ENCODE peak calls at places on chromosomes 7 and 10, in nine cellular contexts. D is K562, C is heart right ventricle, I is tibial nerve, G is stomach, M is A549, X is BE2C, Z is Caco-2, R is osteoblast. Q is an unnamed sample.

GRCh38 chr7:31432831-31433340 is 81.0 kb upstream of the ITPRID1 start:
- DNase-seq in Z (no peak), C (no peak), I (no peak), X (no peak), G (no peak), R (no peak), D (no peak), M (no peak), Q (no peak)

GRCh38 chr7:29247232-29247961 is 52.8 kb downstream of the CHN2 start:
- DNase-seq in C (no peak), X (no peak), R (no peak), I (no peak), D (no peak), Z (no peak), G (no peak), M (no peak), Q (no peak)

GRCh38 chr7:116876664-116877442 is 14.5 kb downstream of the CAPZA2 start:
- DNase-seq in X (peak; percentile 47), D (peak; percentile 88), I (peak; percentile 20), M (no peak), C (peak; percentile 61), G (peak; percentile 79), Z (peak; percentile 55), R (peak; percentile 15), Q (peak; percentile 76)

GRCh38 chr7:45656431-45656830 is 82.3 kb downstream of the ADCY1 start:
- DNase-seq in R (no peak), X (no peak), I (no peak), C (no peak), M (no peak), Z (no peak), D (no peak), G (peak; percentile 19), Q (peak; percentile 10)

GRCh38 chr10:6456067-6456466 is 124.0 kb downstream of the PRKCQ start:
- DNase-seq in C (no peak), D (no peak), R (no peak), M (no peak), I (no peak), X (no peak), G (no peak), Z (no peak), Q (no peak)

GRCh38 chr7:137579913-137580640 is 236.5 kb upstream of the PTN start:
- DNase-seq in D (no peak), C (no peak), I (no peak), Z (no peak), R (peak; percentile 49), G (no peak), M (no peak), X (no peak), Q (no peak)

GRCh38 chr7:85765698-85766298 is 578.9 kb upstream of the SEMA3D start:
- DNase-seq in D (no peak), X (no peak), Z (peak; percentile 86), I (no peak), G (no peak), M (no peak), C (no peak), R (no peak), Q (peak; percentile 85)

GRCh38 chr7:123054357-123055133 is 59.0 kb upstream of the TAS2R16 start:
- DNase-seq in Z (no peak), G (peak; percentile 29), C (no peak), X (no peak), M (no peak), R (no peak), I (no peak), D (no peak), Q (peak; percentile 79)

GRCh38 chr10:23343591-23344225 is 889 bp downstream of the C10orf67 start:
- DNase-seq in X (peak; percentile 11), M (no peak), C (peak; percentile 66), G (peak; percentile 52), Z (peak; percentile 50), I (no peak), R (peak; percentile 89), D (peak; percentile 34), Q (peak; percentile 90)

GRCh38 chr7:44283381-44284211 is 41.8 kb downstream of the CAMK2B start:
- DNase-seq in I (no peak), X (peak; percentile 5), C (peak; percentile 50), G (no peak), M (no peak), R (peak; percentile 90), D (no peak), Z (peak; percentile 25), Q (peak; percentile 22)

GRCh38 chr10:48760983-48761382 is 76.3 kb downstream of the WDFY4 start:
- DNase-seq in M (no peak), C (no peak), D (no peak), R (no peak), Z (no peak), G (no peak), I (peak; percentile 1), X (no peak), Q (no peak)

GRCh38 chr10:128576916-128577670 is 450.9 kb upstream of the MKI67 start:
- DNase-seq in M (no peak), C (no peak), G (no peak), D (no peak), R (no peak), I (peak; percentile 19), Z (no peak), X (no peak), Q (no peak)

GRCh38 chr7:158865462-158865922 is 9.1 kb downstream of the DYNC2I1 start:
- DNase-seq in G (no peak), D (peak; percentile 41), R (no peak), I (no peak), C (no peak), M (no peak), Z (peak; percentile 51), X (no peak), Q (peak; percentile 24)

GRCh38 chr7:10237306-10237705 is 736.4 kb upstream of the PHF14 start:
- DNase-seq in X (peak; percentile 20), R (no peak), D (no peak), I (no peak), G (no peak), C (no peak), M (no peak), Z (peak; percentile 57), Q (no peak)

GRCh38 chr7:98213874-98214810 is 2.9 kb downstream of the BHLHA15 start:
- DNase-seq in G (peak; percentile 82), C (no peak), Z (peak; percentile 19), D (no peak), M (no peak), I (no peak), R (peak; percentile 93), X (no peak), Q (peak; percentile 49)

GRCh38 chr7:148501707-148502139 is 88.8 kb upstream of the C7orf33 start:
- DNase-seq in G (peak; percentile 29), D (no peak), M (no peak), C (no peak), Z (peak; percentile 61), I (no peak), R (no peak), X (no peak), Q (peak; percentile 83)

GRCh38 chr10:75035975-75036708 is 75.3 kb upstream of the SAMD8 start:
- DNase-seq in R (peak; percentile 89), G (no peak), Z (no peak), I (no peak), C (no peak), D (no peak), X (no peak), M (no peak), Q (no peak)

GRCh38 chr10:10804998-10805737 is 212.5 kb upstream of the CELF2 start:
- DNase-seq in I (no peak), D (no peak), G (no peak), X (no peak), M (no peak), C (no peak), R (no peak), Z (peak; percentile 46), Q (no peak)

GRCh38 chr10:124092270-124093075 is 925 bp downstream of the CHST15 start:
- DNase-seq in Z (peak; percentile 52), G (peak; percentile 59), D (peak; percentile 20), R (peak; percentile 94), C (peak; percentile 64), X (peak; percentile 49), I (peak; percentile 44), M (peak; percentile 62), Q (peak; percentile 90)

DNA sequence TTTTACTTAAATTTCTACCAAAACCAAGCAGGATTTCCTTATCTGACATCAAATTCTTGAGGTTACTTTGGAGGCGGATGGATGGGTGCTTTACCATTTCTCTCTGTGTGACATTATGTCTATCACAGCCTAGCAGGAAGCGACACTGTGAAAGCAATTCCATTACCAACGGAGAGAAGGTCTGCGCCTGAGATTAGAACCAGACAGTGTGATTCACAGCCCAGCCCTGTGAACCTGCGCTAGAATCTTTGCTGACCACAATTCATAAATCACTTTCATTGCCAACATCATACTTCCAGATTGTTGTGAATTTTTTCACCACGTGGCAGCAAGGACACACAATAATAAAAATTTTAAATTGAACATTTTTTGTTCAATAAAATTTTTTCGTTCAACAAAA is 126.5 kb downstream of the CUBN start:
- DNase-seq in I (no peak), D (peak; percentile 49), C (no peak), M (no peak), R (peak; percentile 71), X (no peak), Z (no peak), G (no peak), Q (peak; percentile 29)
- H3K4me1 ChIP-seq in I (peaks cover 68% of the 10 kb centered on the region), D (no peaks in the 10 kb centered on the region), C (peaks cover 53% of the 10 kb centered on the region), M (no peaks in the 10 kb centered on the region), R (peaks cover 39% of the 10 kb centered on the region), X (no peaks in the 10 kb centered on the region), Z (no peaks in the 10 kb centered on the region), G (peaks cover 25% of the 10 kb centered on the region), Q (peaks cover 3% of the 10 kb centered on the region)

GRCh38 chr7:74584160-74584954 is 73.2 kb upstream of the GTF2I start:
- DNase-seq in Z (peak; percentile 76), I (no peak), X (no peak), M (no peak), C (no peak), D (peak; percentile 80), R (no peak), G (no peak), Q (peak; percentile 73)
- TF ChIP-seq CTCF in Z (no peak), I (no peak), X (peak; percentile 28), M (no peak), C (no peak), D (peak; percentile 38), R (no peak), G (no peak), Q (peak; percentile 71)

DNA sequence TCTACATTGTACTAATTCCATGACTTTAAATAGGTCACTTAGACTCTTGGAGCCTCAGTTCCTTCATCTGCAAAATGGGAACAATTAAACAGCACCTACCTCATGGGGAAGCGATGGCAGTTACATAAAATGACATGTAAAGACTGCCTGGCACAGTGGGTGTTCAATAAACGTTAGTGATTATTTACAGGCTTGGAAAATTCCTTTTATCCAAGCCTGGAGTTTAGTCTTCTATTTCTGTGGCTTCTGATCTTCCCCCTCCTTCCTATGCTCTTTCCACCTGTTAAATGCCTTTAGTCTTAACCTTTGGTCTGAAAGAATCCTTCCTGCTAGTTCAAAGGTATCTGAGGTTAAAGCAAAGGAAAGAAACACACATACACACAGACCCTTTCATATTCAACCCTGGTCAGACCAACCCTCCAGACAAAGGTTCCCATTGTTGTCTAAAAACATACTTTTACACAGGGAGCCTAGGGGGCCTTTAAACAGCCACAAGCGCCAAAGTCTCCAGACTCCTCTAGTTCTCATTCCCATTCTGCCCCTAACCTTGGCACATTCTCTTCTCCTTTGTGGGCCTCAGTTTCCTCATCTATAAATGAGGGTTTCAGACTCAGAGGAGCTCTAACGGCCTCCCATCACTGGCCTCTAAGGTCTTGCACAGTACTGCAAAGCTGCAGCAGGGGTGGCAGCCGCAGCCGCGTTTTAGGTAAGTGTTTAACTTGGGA is 21.4 kb downstream of the SORBS1 start:
- DNase-seq in M (no peak), X (no peak), Z (no peak), C (no peak), D (no peak), R (no peak), G (no peak), I (no peak), Q (no peak)
- H3K4me1 ChIP-seq in M (no peaks in the 10 kb centered on the region), X (no peaks in the 10 kb centered on the region), Z (peaks cover 100% of the 10 kb centered on the region), C (peaks cover 98% of the 10 kb centered on the region), D (peaks cover 65% of the 10 kb centered on the region), R (no peaks in the 10 kb centered on the region), G (peaks cover 100% of the 10 kb centered on the region), I (peaks cover 18% of the 10 kb centered on the region), Q (peaks cover 37% of the 10 kb centered on the region)

GRCh38 chr10:810351-810846 is 120.9 kb upstream of the DIP2C start:
- DNase-seq in I (no peak), C (no peak), G (no peak), Z (peak; percentile 48), X (peak; percentile 49), D (no peak), R (peak; percentile 77), M (no peak), Q (peak; percentile 83)
- TF ChIP-seq CTCF in I (no peak), C (no peak), G (peak; percentile 17), Z (peak; percentile 39), X (peak; percentile 52), D (peak; percentile 10), R (peak; percentile 38), M (peak; percentile 18), Q (peak; percentile 83)

Q was measured in endodermal cell.